ENCODE peak calls at places on chromosomes 13 and 19, in seven cellular contexts. O, F, P, X, T, U and M are unnamed samples.

GRCh38 chr13:109672545-109672944 is 113.8 kb downstream of the IRS2 start:
- DNase-seq in O (peak; percentile 27), F (peak; percentile 48), P (no peak), X (no peak), T (no peak), U (peak; percentile 83), M (no peak)

GRCh38 chr19:48190288-48191284 is 20.1 kb downstream of the ZSWIM9 start:
- DNase-seq in O (no peak), F (no peak), P (no peak), X (peak; percentile 30), T (peak; percentile 99), U (peak; percentile 9), M (peak; percentile 51)

GRCh38 chr13:95956589-95957148 is 96.5 kb downstream of the UGGT2 start:
- DNase-seq in O (no peak), F (no peak), P (no peak), X (no peak), T (no peak), U (peak; percentile 32), M (no peak)

GRCh38 chr19:46201413-46202310 is 27.9 kb upstream of the IGFL1 start:
- DNase-seq in O (no peak), F (no peak), P (no peak), X (no peak), T (no peak), U (peak; percentile 67), M (peak; percentile 8)

GRCh38 chr13:112859817-112860190 is 109.2 kb upstream of the MCF2L start:
- DNase-seq in O (no peak), F (no peak), P (no peak), X (no peak), T (no peak), U (peak; percentile 60), M (no peak)

GRCh38 chr13:40665754-40666057 is 735 bp downstream of the FOXO1 start:
- DNase-seq in O (no peak), F (no peak), P (peak; percentile 13), X (peak; percentile 14), T (no peak), U (peak; percentile 36), M (no peak)

GRCh38 chr13:68988176-68988575 is 1119.5 kb upstream of the ATXN8OS start:
- DNase-seq in O (no peak), F (no peak), P (no peak), X (no peak), T (no peak), U (no peak), M (no peak)

GRCh38 chr19:8302734-8303133 is 5.4 kb downstream of the CD320 start:
- DNase-seq in O (no peak), F (no peak), P (no peak), X (no peak), T (no peak), U (no peak), M (no peak)

GRCh38 chr19:36876993-36877938 is 26.6 kb downstream of the ZNF345 start:
- DNase-seq in O (no peak), F (no peak), P (no peak), X (no peak), T (no peak), U (no peak), M (no peak)

GRCh38 chr19:37999309-38000213 is 92.6 kb downstream of the SIPA1L3 start:
- DNase-seq in O (peak; percentile 96), F (peak; percentile 98), P (no peak), X (no peak), T (no peak), U (peak; percentile 100), M (peak; percentile 65)

GRCh38 chr13:114004416-114005205 is 30.7 kb upstream of the C13orf46 start:
- DNase-seq in O (no peak), F (no peak), P (no peak), X (no peak), T (peak; percentile 13), U (no peak), M (peak; percentile 75)

GRCh38 chr19:42284641-42285341 is 15.7 kb downstream of the CIC start:
- DNase-seq in O (no peak), F (no peak), P (no peak), X (no peak), T (no peak), U (no peak), M (peak; percentile 81)

GRCh38 chr19:46746281-46746965 is at the start of gene STRN4:
- DNase-seq in O (no peak), F (no peak), P (peak; percentile 8), X (peak; percentile 31), T (peak; percentile 62), U (peak; percentile 59), M (peak; percentile 62)